ENCODE peak calls at places on chromosomes 11 and 22, in seven cellular contexts. F, K, S, H, G, Q and B are unnamed samples.

GRCh38 chr11:85464283-85464682 is 162.9 kb downstream of the DLG2 start:
- DNase-seq in G (no peak), Q (no peak), F (no peak), K (no peak), S (no peak), H (no peak), B (no peak)

GRCh38 chr11:1515082-1516060 is 28.8 kb upstream of the MOB2 start:
- DNase-seq in Q (peak), S (peak), K (peak), G (peak), H (peak), F (no peak), B (peak)

GRCh38 chr11:27933992-27934829 is 173.7 kb downstream of the KIF18A start:
- DNase-seq in G (no peak), Q (no peak), F (peak), K (peak), H (peak), S (no peak), B (no peak)

GRCh38 chr22:36853407-36854099 is 7.3 kb upstream of the NCF4 start:
- DNase-seq in K (peak), H (peak), G (no peak), F (no peak), Q (no peak), S (peak), B (peak)

GRCh38 chr11:93630037-93630436 is 31.4 kb upstream of the CEP295 start:
- DNase-seq in H (no peak), S (no peak), F (no peak), K (no peak), G (no peak), Q (no peak), B (no peak)

GRCh38 chr11:78575478-78575877 is 814 bp upstream of the NARS2 start:
- DNase-seq in S (no peak), Q (no peak), F (no peak), K (no peak), G (no peak), H (no peak), B (no peak)

GRCh38 chr11:96013459-96014213 is 89.7 kb upstream of the MTMR2 start:
- DNase-seq in Q (no peak), F (no peak), G (no peak), K (no peak), H (no peak), S (no peak), B (peak)

GRCh38 chr11:73195191-73196007 is 22.7 kb upstream of the P2RY2 start:
- DNase-seq in K (peak), Q (no peak), H (peak), G (no peak), S (no peak), F (no peak), B (no peak)